ENCODE peak calls at places on chromosomes 6 and 20, in seven cellular contexts. J is mucosa of descending colon, X is spleen, S is stomach, Q is mammary epithelial cell, R is esophagus muscularis mucosa, A is psoas muscle. G is an unnamed sample. For H3K36me3, the result is how much of the 10 kb centered on the place peaks cover.

GRCh38 chr20:47792021-47792618 is 6.8 kb upstream of the SULF2 start:
- DNase-seq in S (no peak), Q (peak), X (no peak), J (peak), A (peak), R (peak), G (no peak)

GRCh38 chr6:16322666-16323312 is 84.4 kb downstream of the GMPR start:
- DNase-seq in X (peak), S (peak), A (peak), R (no peak), J (peak), Q (no peak), G (peak)

GRCh38 chr20:41308290-41308691 is 9.2 kb downstream of the ZHX3 start:
- DNase-seq in S (no peak), A (no peak), J (no peak), X (no peak), R (no peak), Q (peak), G (no peak)

GRCh38 chr6:156598316-156598715 is 178.9 kb upstream of the ARID1B start:
- DNase-seq in R (peak), X (no peak), A (no peak), S (no peak), Q (no peak), J (no peak), G (no peak)

GRCh38 chr6:139029470-139030210 is 1.1 kb downstream of the ABRACL start:
- DNase-seq in S (peak), X (no peak), R (no peak), J (peak), Q (peak), A (peak), G (no peak)

GRCh38 chr6:39908838-39909583 is 25.3 kb downstream of the MOCS1 start:
- DNase-seq in R (no peak), A (no peak), Q (no peak), S (no peak), J (no peak), X (no peak), G (no peak)

GRCh38 chr6:36752886-36753506 is 55.4 kb downstream of the RAB44 start:
- DNase-seq in R (no peak), X (peak), J (peak), S (no peak), A (peak), Q (no peak), G (no peak)

GRCh38 chr6:124029535-124029934 is 225.9 kb downstream of the NKAIN2 start:
- DNase-seq in R (no peak), X (no peak), S (no peak), J (no peak), A (no peak), Q (no peak), G (no peak)

GRCh38 chr6:132414332-132414731 is 13.1 kb upstream of the MOXD1 start:
- DNase-seq in S (no peak), R (no peak), A (no peak), Q (no peak), J (no peak), X (no peak), G (no peak)

GRCh38 chr6:106390088-106390487 is 29.6 kb downstream of the CRYBG1 start:
- DNase-seq in A (no peak), J (no peak), S (no peak), Q (peak), R (no peak), X (no peak), G (no peak)

GRCh38 chr6:150093397-150093796 is 24.5 kb upstream of the ULBP3 start:
- DNase-seq in A (no peak), R (no peak), X (no peak), Q (no peak), S (no peak), J (no peak), G (no peak)

GRCh38 chr6:33185190-33185589 is 7.1 kb downstream of the COL11A2 start:
- DNase-seq in X (no peak), A (no peak), R (no peak), S (no peak), J (no peak), Q (no peak), G (no peak)

GRCh38 chr20:9392892-9393857 is 121.2 kb upstream of the LAMP5 start:
- DNase-seq in J (peak), R (no peak), S (peak), Q (peak), X (no peak), A (peak), G (no peak)

GRCh38 chr6:152154559-152155356 is 347.3 kb downstream of the ESR1 start:
- DNase-seq in S (no peak), A (no peak), X (no peak), R (no peak), Q (no peak), J (no peak), G (no peak)
- H3K36me3 ChIP-seq in S (under half), A (half or more), X (half or more), R (half or more), Q (under half), J (under half), G (under half)

DNA sequence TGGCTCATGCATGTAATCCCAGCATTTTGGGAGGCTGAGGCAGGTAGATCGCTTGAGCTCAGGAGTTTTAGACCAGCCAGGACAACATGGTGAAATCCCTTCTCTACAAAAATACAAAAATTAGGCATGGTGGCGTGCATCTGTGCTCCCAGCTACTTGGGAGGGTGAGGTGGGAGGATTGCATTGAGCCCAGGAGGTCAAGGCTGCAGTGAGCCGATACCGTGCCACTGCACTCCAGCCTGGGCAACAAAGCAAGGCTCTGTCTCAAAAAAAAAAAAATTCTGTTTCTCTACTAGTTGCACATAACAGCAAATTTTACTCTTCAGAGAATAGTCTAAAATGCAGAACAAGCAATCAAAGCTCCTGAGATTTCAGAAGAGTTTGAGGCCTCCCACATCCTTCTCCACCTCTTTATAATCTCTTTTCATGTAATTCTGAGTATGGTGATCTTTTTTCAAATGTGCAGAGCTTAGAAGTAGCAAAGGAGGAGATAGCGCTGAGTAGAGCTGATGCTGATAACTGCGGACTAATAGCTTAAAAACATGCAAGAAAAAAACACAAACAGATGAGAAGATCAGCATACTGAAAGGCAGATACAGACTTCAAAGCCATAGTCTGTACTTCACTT is 23.3 kb downstream of the LRRN4 start:
- DNase-seq in Q (no peak), A (no peak), J (no peak), S (no peak), X (no peak), R (no peak), G (no peak)
- H3K36me3 ChIP-seq in Q (under half), A (under half), J (under half), S (under half), X (half or more), R (under half), G (under half)

GRCh38 chr6:31836676-31837611 is 9.4 kb downstream of the HSPA1B start:
- DNase-seq in X (no peak), J (no peak), A (no peak), S (no peak), R (no peak), Q (peak), G (no peak)
- H3K36me3 ChIP-seq in X (half or more), J (under half), A (half or more), S (under half), R (under half), Q (under half), G (under half)

GRCh38 chr20:17969276-17969883 is 562 bp downstream of the MGME1 start:
- DNase-seq in Q (peak), A (peak), S (peak), X (no peak), J (no peak), R (no peak), G (no peak)
- H3K36me3 ChIP-seq in Q (under half), A (under half), S (under half), X (under half), J (under half), R (under half), G (under half)

GRCh38 chr6:118917550-118918321 is 17.2 kb downstream of the MCM9 start:
- DNase-seq in A (no peak), Q (no peak), X (no peak), J (no peak), S (no peak), R (no peak), G (no peak)

GRCh38 chr6:118918326-118918725 is 16.6 kb downstream of the MCM9 start:
- DNase-seq in X (no peak), A (no peak), Q (no peak), J (no peak), R (no peak), S (no peak), G (no peak)

GRCh38 chr6:118921084-118921483 is 13.9 kb downstream of the MCM9 start:
- DNase-seq in J (no peak), A (no peak), R (no peak), S (no peak), X (no peak), Q (no peak), G (no peak)

DNA sequence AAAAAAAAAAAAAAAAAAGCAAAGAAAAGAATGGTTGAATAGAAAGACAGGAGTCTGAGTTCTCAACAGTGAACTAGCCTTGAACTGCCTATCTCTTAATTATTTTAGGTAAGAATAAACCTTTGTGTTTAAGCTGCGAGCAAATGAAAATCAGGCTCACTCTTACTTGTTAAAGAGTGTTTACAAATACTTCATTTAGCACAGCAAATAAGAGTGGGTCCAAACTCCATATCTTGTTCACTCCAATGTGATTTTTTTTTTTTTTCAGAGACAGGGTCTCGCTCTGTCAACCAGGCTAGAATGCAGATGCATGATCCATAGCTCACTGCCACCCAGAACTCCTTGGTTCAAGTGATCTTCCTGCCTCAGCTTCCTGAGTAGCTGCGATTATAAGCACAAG is 11.9 kb downstream of the MCM9 start:
- DNase-seq in Q (no peak), A (no peak), R (no peak), J (no peak), S (no peak), X (no peak), G (no peak)
- H3K36me3 ChIP-seq in Q (under half), A (half or more), R (under half), J (under half), S (under half), X (half or more), G (under half)

GRCh38 chr6:2890981-2891767 is 11.9 kb downstream of the SERPINB9 start:
- DNase-seq in Q (no peak), R (peak), S (no peak), A (no peak), J (peak), X (no peak), G (no peak)

GRCh38 chr6:2895072-2895471 is 8.0 kb downstream of the SERPINB9 start:
- DNase-seq in S (no peak), R (peak), X (no peak), J (no peak), Q (no peak), A (no peak), G (no peak)

GRCh38 chr6:2896741-2897140 is 6.4 kb downstream of the SERPINB9 start:
- DNase-seq in J (no peak), Q (no peak), S (no peak), R (peak), A (no peak), X (no peak), G (no peak)

GRCh38 chr6:2893276-2893675 is 9.8 kb downstream of the SERPINB9 start:
- DNase-seq in Q (no peak), X (no peak), J (no peak), A (no peak), R (no peak), S (no peak), G (no peak)

GRCh38 chr6:2891768-2892170 is 11.3 kb downstream of the SERPINB9 start:
- DNase-seq in R (peak), J (peak), S (peak), A (no peak), Q (no peak), X (peak), G (no peak)
- H3K36me3 ChIP-seq in R (under half), J (under half), S (under half), A (under half), Q (under half), X (half or more), G (under half)

G was measured in keratinocyte.